ENCODE peak calls at places on chromosomes 1 and 21, in six cellular contexts. F is IMR-90, W is mesendoderm, E is H9, O is mesenchymal stem cell, Z is trophoblast cell. U is an unnamed sample.

GRCh38 chr1:200226969-200227303 is 182.9 kb downstream of the ZNF281 start:
- DNase-seq in Z (no peak), W (no peak), E (no peak), F (no peak), O (no peak), U (no peak)

GRCh38 chr1:31371121-31371520 is 1.8 kb downstream of the FABP3 start:
- DNase-seq in E (no peak), W (no peak), Z (no peak), O (no peak), F (no peak), U (no peak)

GRCh38 chr1:71916894-71917293 is 365.4 kb downstream of the NEGR1 start:
- DNase-seq in E (no peak), F (no peak), Z (no peak), W (no peak), O (no peak), U (no peak)

GRCh38 chr1:44995467-44996238 is 9.3 kb upstream of the EIF2B3 start:
- DNase-seq in W (no peak), E (no peak), F (no peak), Z (no peak), O (no peak), U (no peak)

GRCh38 chr1:205481629-205482071 is 22.8 kb upstream of the CDK18 start:
- DNase-seq in Z (no peak), F (no peak), O (no peak), E (no peak), W (no peak), U (no peak)

GRCh38 chr21:36263797-36264196 is 56.2 kb upstream of the MORC3 start:
- DNase-seq in Z (no peak), W (no peak), O (no peak), F (no peak), E (no peak), U (no peak)

GRCh38 chr1:167697667-167698141 is 24.1 kb upstream of the MPZL1 start:
- DNase-seq in E (no peak), Z (no peak), F (no peak), O (no peak), W (no peak), U (no peak)

GRCh38 chr1:45122724-45123123 is 83.7 kb downstream of the ZSWIM5 start:
- DNase-seq in O (no peak), F (no peak), E (no peak), Z (no peak), W (peak; percentile 25), U (peak; percentile 12)

GRCh38 chr1:162030741-162031280 is 7.1 kb upstream of the OLFML2B start:
- DNase-seq in W (no peak), O (no peak), Z (no peak), E (no peak), F (no peak), U (no peak)

GRCh38 chr21:44967082-44968047 is 27.5 kb downstream of the SLX9 start:
- DNase-seq in E (no peak), Z (no peak), O (no peak), W (no peak), F (no peak), U (no peak)

GRCh38 chr1:59220356-59220755 is 76.5 kb upstream of the FGGY start:
- DNase-seq in E (no peak), Z (peak; percentile 87), W (no peak), O (no peak), F (no peak), U (no peak)

GRCh38 chr1:95548211-95548610 is 314.2 kb downstream of the RWDD3 start:
- DNase-seq in O (no peak), F (no peak), W (no peak), E (no peak), Z (no peak), U (no peak)

GRCh38 chr1:95554408-95554807 is 320.4 kb downstream of the RWDD3 start:
- DNase-seq in W (no peak), O (no peak), F (no peak), Z (peak; percentile 57), E (no peak), U (no peak)

GRCh38 chr1:95547000-95547399 is 313.0 kb downstream of the RWDD3 start:
- DNase-seq in E (no peak), O (no peak), W (no peak), F (no peak), Z (no peak), U (no peak)

DNA sequence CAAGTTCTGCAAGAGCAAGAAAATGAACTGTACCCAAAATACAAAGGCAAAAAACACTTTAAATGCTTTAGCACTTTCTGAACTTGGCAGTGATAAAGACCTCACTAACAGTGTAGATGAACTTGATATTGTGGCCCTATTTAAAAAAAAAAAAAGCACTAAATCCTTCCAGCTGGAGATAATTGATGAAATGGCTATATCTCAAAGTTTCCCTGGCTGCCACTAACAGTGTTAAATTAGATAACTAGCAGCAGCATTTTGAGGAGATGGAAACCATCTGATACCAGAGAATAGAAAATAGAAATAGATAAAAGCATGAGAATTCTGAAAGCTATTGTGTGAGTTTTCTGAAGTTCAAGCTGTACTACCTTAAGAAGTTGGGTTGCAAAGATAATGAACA is 317.2 kb downstream of the RWDD3 start:
- DNase-seq in E (no peak), O (no peak), W (no peak), F (no peak), Z (no peak), U (no peak)
- H3K27me3 ChIP-seq in E (no peaks in the 10 kb centered on the region), O (no peaks in the 10 kb centered on the region), W (no peaks in the 10 kb centered on the region), F (no peaks in the 10 kb centered on the region), Z (no peaks in the 10 kb centered on the region), U (no peaks in the 10 kb centered on the region)

DNA sequence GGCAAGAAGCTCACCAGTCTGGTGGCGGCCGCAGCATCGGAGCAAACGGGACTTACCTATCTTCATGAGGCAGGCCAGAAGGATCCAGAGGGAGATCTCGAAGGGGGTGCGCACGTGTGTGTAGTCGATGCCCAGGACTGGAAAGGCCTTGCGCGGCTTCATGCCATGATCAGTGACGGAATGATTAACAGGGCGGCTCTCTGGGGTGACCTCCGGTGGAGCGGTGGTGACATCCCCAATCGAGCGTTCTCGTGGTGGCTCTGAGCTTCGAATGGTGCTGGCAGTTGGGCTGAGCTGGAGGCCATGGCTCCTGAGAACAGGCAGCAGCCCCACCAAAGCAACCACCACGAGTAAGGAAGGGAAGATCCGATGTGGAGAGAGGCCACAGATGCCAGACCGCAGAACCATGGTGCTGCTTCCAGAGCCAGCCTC is 982 bp downstream of the SLC9A1 start:
- DNase-seq in W (no peak), Z (peak; percentile 25), O (peak; percentile 19), F (no peak), E (no peak), U (no peak)
- H4K8ac ChIP-seq in W (no peak overlapping the region), Z (peak overlapping the region; percentile 30), O (no peak overlapping the region), F (peak overlapping the region; percentile 10), E (no peak overlapping the region), U (no peak overlapping the region)

GRCh38 chr1:156437054-156437453 is 63.5 kb downstream of the MEF2D start:
- DNase-seq in F (no peak), Z (no peak), E (no peak), W (no peak), O (no peak), U (no peak)

GRCh38 chr1:156435551-156436318 is 64.8 kb downstream of the MEF2D start:
- DNase-seq in O (no peak), Z (peak; percentile 31), E (no peak), W (peak; percentile 41), F (no peak), U (no peak)

GRCh38 chr1:156434976-156435550 is 65.5 kb downstream of the MEF2D start:
- DNase-seq in E (no peak), Z (no peak), W (no peak), F (no peak), O (no peak), U (no peak)

GRCh38 chr1:156437465-156437864 is 63.1 kb downstream of the MEF2D start:
- DNase-seq in F (no peak), E (no peak), O (no peak), W (no peak), Z (no peak), U (no peak)

GRCh38 chr1:156436319-156437043 is 64.1 kb downstream of the MEF2D start:
- DNase-seq in O (no peak), E (peak; percentile 52), W (peak; percentile 51), Z (no peak), F (no peak), U (no peak)
- H3K27me3 ChIP-seq in O (peaks cover 99% of the 10 kb centered on the region), E (peaks cover 96% of the 10 kb centered on the region), W (peaks cover 46% of the 10 kb centered on the region), Z (peaks cover 75% of the 10 kb centered on the region), F (peaks cover 95% of the 10 kb centered on the region), U (peaks cover 100% of the 10 kb centered on the region)

DNA sequence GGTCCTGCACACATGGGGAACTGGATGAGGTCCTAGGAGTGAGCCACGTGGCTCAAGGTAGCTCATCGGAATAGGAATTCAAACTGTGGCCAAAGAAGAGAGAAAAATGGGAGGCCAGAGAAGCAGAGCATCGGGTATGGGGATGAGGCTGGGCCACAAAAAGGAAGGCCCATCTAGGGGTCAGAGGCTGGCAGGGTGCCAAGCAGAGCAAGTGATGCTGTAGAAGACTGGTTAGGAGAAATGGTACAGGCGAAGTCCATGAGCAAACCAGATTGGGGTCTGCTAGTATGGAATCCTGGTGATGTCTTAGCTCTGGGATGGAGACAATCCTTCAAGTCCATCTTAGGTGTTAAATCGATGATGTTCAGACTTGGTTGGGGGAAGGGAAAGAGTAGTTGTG is 68.0 kb downstream of the TEX35 start:
- DNase-seq in W (no peak), F (no peak), Z (no peak), E (no peak), O (no peak), U (no peak)
- H4K8ac ChIP-seq in W (no peak overlapping the region), F (no peak overlapping the region), Z (no peak overlapping the region), E (no peak overlapping the region), O (no peak overlapping the region), U (no peak overlapping the region)

DNA sequence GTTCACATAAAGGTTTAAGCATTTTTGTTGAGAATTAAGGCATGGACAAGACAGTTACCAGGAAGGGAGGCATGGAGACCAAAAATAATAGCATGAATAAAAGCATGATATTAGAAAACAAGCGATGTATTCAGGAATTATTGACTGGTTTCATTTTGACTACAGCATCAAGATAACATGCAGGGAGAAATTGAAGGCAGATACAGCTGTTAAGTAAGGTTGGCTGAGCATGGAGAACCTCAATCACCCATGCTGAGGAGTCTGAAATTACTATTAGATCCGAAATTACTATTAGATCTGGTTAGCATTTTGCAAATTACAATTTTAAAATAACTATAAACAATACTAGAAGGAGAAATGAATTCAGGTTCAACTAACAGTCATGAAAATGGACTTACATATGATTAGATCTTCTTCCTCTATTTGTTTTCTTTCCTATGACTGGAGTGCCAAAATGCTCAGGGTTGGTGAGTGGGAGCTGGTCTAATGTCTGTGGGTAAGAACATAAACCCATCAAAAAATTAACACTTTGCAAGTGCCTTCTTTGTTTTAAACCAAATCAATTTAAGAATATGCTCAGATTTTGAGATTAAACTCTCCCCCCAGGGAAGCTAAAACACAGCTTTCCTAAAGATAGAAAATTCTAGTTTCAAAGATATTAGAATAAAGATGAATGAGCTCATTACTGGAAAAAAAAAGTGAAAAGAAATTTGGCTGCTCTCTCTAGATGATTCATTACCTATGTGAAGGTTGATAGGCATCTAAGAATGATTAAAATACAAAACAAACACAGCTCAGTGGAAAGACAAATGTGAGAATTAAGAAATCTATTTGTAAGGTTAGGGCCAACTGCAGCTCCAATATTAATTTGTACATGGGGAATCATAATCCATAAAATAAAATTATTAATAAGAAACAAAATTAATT is 81.7 kb downstream of the ARID4B start:
- DNase-seq in W (no peak), Z (no peak), E (no peak), F (no peak), O (no peak), U (no peak)
- H3K27me3 ChIP-seq in W (no peaks in the 10 kb centered on the region), Z (no peaks in the 10 kb centered on the region), E (no peaks in the 10 kb centered on the region), F (no peaks in the 10 kb centered on the region), O (no peaks in the 10 kb centered on the region), U (no peaks in the 10 kb centered on the region)

GRCh38 chr1:201617157-201617556 is 78.2 kb downstream of the NAV1 start:
- DNase-seq in Z (no peak), O (no peak), E (no peak), F (no peak), W (no peak), U (no peak)
- H4K8ac ChIP-seq in Z (no peak overlapping the region), O (peak overlapping the region; percentile 29), E (no peak overlapping the region), F (no peak overlapping the region), W (no peak overlapping the region), U (no peak overlapping the region)